ENCODE peak calls at places on chromosomes 11 and 22, in nine cellular contexts. T, E, Q, X, F, A, D, M and S are unnamed samples.

GRCh38 chr22:37121887-37122591 is 12.5 kb upstream of the TMPRSS6 start:
- DNase-seq in T (peak), E (no peak), Q (peak), X (peak), F (no peak), A (peak), D (peak), M (no peak), S (peak)

GRCh38 chr11:111937859-111938258 is 716 bp downstream of the DIXDC1 start:
- DNase-seq in T (no peak), E (no peak), Q (no peak), X (no peak), F (no peak), A (no peak), D (no peak), M (no peak), S (no peak)

GRCh38 chr11:128568166-128568778 is 19.1 kb downstream of the ETS1 start:
- DNase-seq in T (no peak), E (no peak), Q (no peak), X (no peak), F (no peak), A (no peak), D (no peak), M (no peak), S (no peak)

GRCh38 chr11:72624496-72625201 is 49.6 kb downstream of the PDE2A start:
- DNase-seq in T (no peak), E (no peak), Q (no peak), X (no peak), F (no peak), A (no peak), D (no peak), M (no peak), S (peak)

GRCh38 chr22:42622061-42622710 is 7.5 kb upstream of the POLDIP3 start:
- DNase-seq in T (no peak), E (no peak), Q (no peak), X (no peak), F (no peak), A (no peak), D (no peak), M (no peak), S (no peak)

GRCh38 chr11:61893981-61894380 is 2.6 kb upstream of the FADS3 start:
- DNase-seq in T (no peak), E (no peak), Q (peak), X (no peak), F (no peak), A (no peak), D (no peak), M (no peak), S (no peak)

GRCh38 chr22:24128631-24129601 is 52.4 kb upstream of the SUSD2 start:
- DNase-seq in T (no peak), E (no peak), Q (no peak), X (no peak), F (no peak), A (no peak), D (peak), M (no peak), S (no peak)

GRCh38 chr11:1074244-1075221 is at the start of gene MUC2:
- DNase-seq in T (no peak), E (no peak), Q (no peak), X (no peak), F (no peak), A (no peak), D (no peak), M (no peak), S (no peak)

GRCh38 chr22:23769321-23769965 is 1.7 kb upstream of the CHCHD10 start:
- DNase-seq in T (no peak), E (peak), Q (no peak), X (no peak), F (no peak), A (no peak), D (no peak), M (no peak), S (no peak)

GRCh38 chr11:60634151-60634550 is 65.3 kb upstream of the MS4A8 start:
- DNase-seq in T (no peak), E (peak), Q (no peak), X (no peak), F (peak), A (no peak), D (no peak), M (no peak), S (no peak)

GRCh38 chr11:93775289-93775688 is 8.8 kb upstream of the MED17 start:
- DNase-seq in T (no peak), E (peak), Q (peak), X (no peak), F (peak), A (peak), D (no peak), M (no peak), S (no peak)

GRCh38 chr22:22003233-22003632 is 20.6 kb upstream of the TOP3B start:
- DNase-seq in T (no peak), E (no peak), Q (no peak), X (no peak), F (no peak), A (no peak), D (no peak), M (no peak), S (no peak)

GRCh38 chr22:42688914-42689275 is 31.8 kb downstream of the A4GALT start:
- DNase-seq in T (no peak), E (peak), Q (no peak), X (no peak), F (peak), A (no peak), D (no peak), M (no peak), S (no peak)